ENCODE peak calls at places on chromosome 18, in four cellular contexts. V is fibroblast of villous mesenchyme; S is BE2C; E is CD8-positive, alpha-beta T cell. Y is an unnamed sample.

GRCh38 chr18:40094441-40094840 is 1860.6 kb upstream of the PIK3C3 start:
- DNase-seq in V (no peak), S (no peak), E (no peak), Y (no peak)

GRCh38 chr18:1296237-1296636 is 391.6 kb downstream of the ADCYAP1 start:
- DNase-seq in V (peak; percentile 31), S (peak; percentile 73), E (no peak), Y (no peak)

GRCh38 chr18:35415511-35416427 is 38.6 kb upstream of the ZNF396 start:
- DNase-seq in V (peak; percentile 97), S (no peak), E (no peak), Y (no peak)

GRCh38 chr18:56650056-56650455 is 1.1 kb upstream of the WDR7 start:
- DNase-seq in V (no peak), S (no peak), E (no peak), Y (no peak)

GRCh38 chr18:26057208-26057821 is 33.1 kb downstream of the SS18 start:
- DNase-seq in V (no peak), S (no peak), E (no peak), Y (peak; percentile 66)

GRCh38 chr18:69747388-69747787 is 200.3 kb downstream of the CD226 start:
- DNase-seq in V (no peak), S (no peak), E (no peak), Y (no peak)

GRCh38 chr18:21602302-21602592 is 1.7 kb upstream of the ESCO1 start:
- DNase-seq in V (no peak), S (no peak), E (no peak), Y (no peak)

GRCh38 chr18:44823782-44824181 is 143.1 kb downstream of the SETBP1 start:
- DNase-seq in V (no peak), S (no peak), E (no peak), Y (no peak)

GRCh38 chr18:58449366-58449935 is 179.4 kb downstream of the ALPK2 start:
- DNase-seq in V (no peak), S (no peak), E (no peak), Y (no peak)

GRCh38 chr18:6363216-6363615 is 51.5 kb downstream of the L3MBTL4 start:
- DNase-seq in V (no peak), S (no peak), E (no peak), Y (no peak)

GRCh38 chr18:58639751-58640427 is 11.0 kb upstream of the ALPK2 start:
- DNase-seq in V (peak; percentile 91), S (no peak), E (no peak), Y (no peak)

GRCh38 chr18:68098655-68099054 is 582.1 kb upstream of the DSEL start:
- DNase-seq in V (no peak), S (no peak), E (no peak), Y (no peak)

GRCh38 chr18:77062518-77063003 is 70.0 kb downstream of the MBP start:
- DNase-seq in V (peak; percentile 70), S (no peak), E (peak; percentile 84), Y (no peak)

GRCh38 chr18:11150271-11150615 is 874 bp upstream of the PIEZO2 start:
- DNase-seq in V (no peak), S (no peak), E (no peak), Y (no peak)

GRCh38 chr18:48794251-48794970 is 156.4 kb downstream of the SMAD7 start:
- DNase-seq in V (no peak), S (no peak), E (no peak), Y (peak; percentile 15)

GRCh38 chr18:26741041-26741440 is 124.5 kb downstream of the AQP4 start:
- DNase-seq in V (no peak), S (no peak), E (no peak), Y (no peak)

GRCh38 chr18:10530852-10531251 is 5.0 kb downstream of the NAPG start:
- DNase-seq in V (no peak), S (no peak), E (no peak), Y (no peak)

GRCh38 chr18:45106331-45106774 is 425.7 kb downstream of the SETBP1 start:
- DNase-seq in V (no peak), S (no peak), E (no peak), Y (no peak)

GRCh38 chr18:74251297-74252031 is 40.3 kb downstream of the CYB5A start:
- DNase-seq in V (peak; percentile 97), S (no peak), E (no peak), Y (no peak)

GRCh38 chr18:22074343-22075070 is 94.9 kb upstream of the GATA6 start:
- DNase-seq in V (no peak), S (no peak), E (no peak), Y (no peak)

GRCh38 chr18:28086530-28087172 is 90.3 kb downstream of the CDH2 start:
- DNase-seq in V (no peak), S (no peak), E (no peak), Y (no peak)

GRCh38 chr18:11175266-11175947 is 26.0 kb upstream of the PIEZO2 start:
- DNase-seq in V (peak; percentile 26), S (no peak), E (no peak), Y (no peak)

GRCh38 chr18:79939096-79939495 is 12.4 kb downstream of the SLC66A2 start:
- DNase-seq in V (no peak), S (no peak), E (no peak), Y (no peak)

GRCh38 chr18:26403451-26403850 is 144.9 kb downstream of the KCTD1 start:
- DNase-seq in V (no peak), S (no peak), E (no peak), Y (no peak)

GRCh38 chr18:23069481-23069880 is 65.8 kb upstream of the CABLES1 start:
- DNase-seq in V (no peak), S (no peak), E (peak; percentile 76), Y (no peak)

DNA sequence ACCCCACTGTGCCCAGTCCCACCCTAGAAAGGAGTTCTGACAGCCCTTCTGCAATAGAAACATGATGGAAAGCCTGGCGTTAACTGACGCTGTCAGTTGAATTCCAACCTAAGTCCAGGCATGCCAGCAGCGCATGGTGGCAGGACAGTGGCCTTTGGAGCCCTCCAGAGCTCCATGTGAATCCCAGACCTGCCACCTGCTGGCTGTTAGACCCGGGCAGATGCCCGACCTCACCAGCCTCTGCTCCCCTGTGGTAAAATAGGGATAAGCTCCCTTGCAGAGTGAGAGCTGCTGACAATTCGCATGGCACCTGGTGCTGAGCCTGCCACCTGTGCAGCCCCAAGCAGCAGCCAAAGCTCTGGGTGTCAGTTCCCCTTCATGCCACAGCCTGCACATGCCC is 138.6 kb downstream of the LOXHD1 start:
- DNase-seq in V (no peak), S (peak; percentile 28), E (no peak), Y (no peak)
- TF ChIP-seq CTCF in V (no peak), S (peak; percentile 30), E (no peak), Y (no peak)

GRCh38 chr18:24447961-24448360 is 12.5 kb upstream of the HRH4 start:
- DNase-seq in V (no peak), S (no peak), E (no peak), Y (no peak)

GRCh38 chr18:24446453-24446852 is 14.0 kb upstream of the HRH4 start:
- DNase-seq in V (no peak), S (no peak), E (no peak), Y (no peak)

GRCh38 chr18:24443870-24444269 is 16.6 kb upstream of the HRH4 start:
- DNase-seq in V (no peak), S (no peak), E (no peak), Y (no peak)

GRCh38 chr18:24446953-24447537 is 13.4 kb upstream of the HRH4 start:
- DNase-seq in V (no peak), S (no peak), E (no peak), Y (no peak)
- TF ChIP-seq CTCF in V (peak; percentile 16), S (no peak), E (no peak), Y (no peak)

DNA sequence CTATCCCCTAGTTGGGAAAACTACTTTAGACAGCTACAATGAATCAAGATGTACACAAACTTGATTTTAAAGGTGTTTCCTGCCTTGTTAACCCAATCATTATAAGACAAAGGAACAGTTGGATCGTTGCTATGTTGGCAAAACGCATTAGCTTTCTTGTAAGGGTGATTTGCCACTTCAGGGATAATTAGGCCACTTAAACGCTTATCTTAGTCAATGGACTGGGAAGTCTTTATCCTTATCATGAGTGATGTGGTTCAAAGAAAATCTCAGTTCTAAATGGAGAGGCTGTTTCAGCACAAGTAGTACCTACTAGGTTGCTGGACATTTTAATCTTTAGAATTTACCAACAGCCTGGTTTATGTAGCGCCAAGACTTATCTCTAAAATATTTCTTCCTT is 406.1 kb upstream of the MEX3C start:
- DNase-seq in V (no peak), S (no peak), E (no peak), Y (no peak)
- TF ChIP-seq CTCF in V (no peak), S (no peak), E (no peak), Y (no peak)

GRCh38 chr18:78242307-78242643 is 737.3 kb upstream of the SALL3 start:
- DNase-seq in V (peak; percentile 1), S (no peak), E (no peak), Y (no peak)

GRCh38 chr18:78242796-78243195 is 736.8 kb upstream of the SALL3 start:
- DNase-seq in V (peak; percentile 1), S (no peak), E (no peak), Y (no peak)

GRCh38 chr18:78240867-78241266 is 738.8 kb upstream of the SALL3 start:
- DNase-seq in V (no peak), S (no peak), E (no peak), Y (no peak)

GRCh38 chr18:78240091-78240490 is 739.5 kb upstream of the SALL3 start:
- DNase-seq in V (no peak), S (no peak), E (no peak), Y (no peak)

GRCh38 chr18:78241535-78242306 is 737.9 kb upstream of the SALL3 start:
- DNase-seq in V (no peak), S (no peak), E (no peak), Y (no peak)
- TF ChIP-seq CTCF in V (no peak), S (no peak), E (no peak), Y (no peak)

GRCh38 chr18:34358923-34359322 is 134.2 kb upstream of the NOL4 start:
- DNase-seq in V (no peak), S (no peak), E (no peak), Y (no peak)
- TF ChIP-seq CTCF in V (no peak), S (no peak), E (no peak), Y (no peak)

DNA sequence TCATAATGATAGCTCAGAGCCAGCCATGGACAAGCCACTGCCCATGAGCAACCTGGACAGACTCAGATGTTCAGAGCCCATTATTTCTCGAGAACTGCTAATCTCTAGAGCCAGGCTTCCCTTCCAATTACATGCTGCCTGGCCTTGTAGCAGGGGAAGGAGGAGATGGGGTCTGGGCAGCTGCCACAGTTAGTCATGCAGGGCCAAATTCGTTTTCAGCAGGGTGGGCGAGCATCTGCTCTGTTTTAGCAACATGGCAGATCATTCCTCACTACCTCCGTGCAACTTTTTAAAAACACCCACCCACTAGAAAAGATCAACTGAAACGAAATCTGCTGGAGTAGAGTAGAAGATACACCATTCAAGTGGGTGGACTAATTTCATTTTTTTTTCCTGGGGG is 141.8 kb downstream of the MYO5B start:
- DNase-seq in V (no peak), S (no peak), E (no peak), Y (no peak)
- TF ChIP-seq CTCF in V (no peak), S (no peak), E (no peak), Y (no peak)